ENCODE peak calls at places on chromosomes 2 and 18, in four cellular contexts. One of them, this sample, is unnamed.

GRCh38 chr2:31694444-31694843 is 113.7 kb upstream of the SRD5A2 start:
- DNase-seq in IMR-90: peak
- DNase-seq in astrocyte of the spinal cord: no peak
- DNase-seq in thoracic aorta: no peak
- DNase-seq in this sample: peak

GRCh38 chr2:145807978-145808377 is 1288.1 kb upstream of the ZEB2 start:
- DNase-seq in IMR-90: peak
- DNase-seq in thoracic aorta: no peak
- DNase-seq in astrocyte of the spinal cord: no peak
- DNase-seq in this sample: peak

GRCh38 chr2:122338000-122338399 is 582.5 kb downstream of the TSN start:
- DNase-seq in thoracic aorta: no peak
- DNase-seq in IMR-90: no peak
- DNase-seq in astrocyte of the spinal cord: no peak
- DNase-seq in this sample: no peak

GRCh38 chr2:115364078-115364477 is 921.6 kb downstream of the DPP10 start:
- DNase-seq in astrocyte of the spinal cord: no peak
- DNase-seq in thoracic aorta: no peak
- DNase-seq in IMR-90: no peak
- DNase-seq in this sample: peak

GRCh38 chr18:23369231-23369630 is 83.9 kb upstream of the RIOK3 start:
- DNase-seq in IMR-90: no peak
- DNase-seq in thoracic aorta: no peak
- DNase-seq in astrocyte of the spinal cord: no peak
- DNase-seq in this sample: no peak

GRCh38 chr2:157810037-157810436 is 66.1 kb downstream of the ACVR1 start:
- DNase-seq in IMR-90: no peak
- DNase-seq in thoracic aorta: no peak
- DNase-seq in astrocyte of the spinal cord: no peak
- DNase-seq in this sample: peak

GRCh38 chr18:30687501-30687900 is 355.0 kb downstream of the DSC3 start:
- DNase-seq in astrocyte of the spinal cord: no peak
- DNase-seq in thoracic aorta: no peak
- DNase-seq in IMR-90: no peak
- DNase-seq in this sample: no peak

GRCh38 chr2:156826342-156826933 is 390.3 kb downstream of the GPD2 start:
- DNase-seq in astrocyte of the spinal cord: peak
- DNase-seq in thoracic aorta: no peak
- DNase-seq in IMR-90: peak
- DNase-seq in this sample: peak

GRCh38 chr18:55918449-55918848 is 330.5 kb upstream of the TCF4 start:
- DNase-seq in thoracic aorta: no peak
- DNase-seq in IMR-90: peak
- DNase-seq in astrocyte of the spinal cord: peak
- DNase-seq in this sample: peak

GRCh38 chr2:75571730-75572430 is 11.1 kb upstream of the EVA1A start:
- DNase-seq in thoracic aorta: no peak
- DNase-seq in astrocyte of the spinal cord: no peak
- DNase-seq in IMR-90: peak
- DNase-seq in this sample: no peak

GRCh38 chr2:215529271-215529670 is 93.4 kb upstream of the FN1 start:
- DNase-seq in astrocyte of the spinal cord: peak
- DNase-seq in thoracic aorta: no peak
- DNase-seq in IMR-90: peak
- DNase-seq in this sample: peak

GRCh38 chr2:217937446-217937845 is 65.3 kb downstream of the TNS1 start:
- DNase-seq in astrocyte of the spinal cord: no peak
- DNase-seq in IMR-90: no peak
- DNase-seq in thoracic aorta: no peak
- DNase-seq in this sample: no peak

GRCh38 chr18:55585586-55586521 is 2.1 kb downstream of the TCF4 start:
- DNase-seq in astrocyte of the spinal cord: peak
- DNase-seq in thoracic aorta: no peak
- DNase-seq in IMR-90: peak
- DNase-seq in this sample: peak

GRCh38 chr2:2877427-2877826 is 500.2 kb downstream of the EIPR1 start:
- DNase-seq in IMR-90: no peak
- DNase-seq in astrocyte of the spinal cord: no peak
- DNase-seq in thoracic aorta: no peak
- DNase-seq in this sample: no peak

GRCh38 chr2:43391877-43392214 is 165.4 kb upstream of the ZFP36L2 start:
- DNase-seq in astrocyte of the spinal cord: peak
- DNase-seq in thoracic aorta: no peak
- DNase-seq in IMR-90: peak
- DNase-seq in this sample: peak

GRCh38 chr2:144096531-144096930 is 423.4 kb downstream of the ZEB2 start:
- DNase-seq in astrocyte of the spinal cord: no peak
- DNase-seq in thoracic aorta: no peak
- DNase-seq in IMR-90: peak
- DNase-seq in this sample: no peak

GRCh38 chr2:30714811-30715709 is 92.2 kb downstream of the CAPN13 start:
- DNase-seq in astrocyte of the spinal cord: no peak
- DNase-seq in IMR-90: no peak
- DNase-seq in thoracic aorta: no peak
- DNase-seq in this sample: no peak

GRCh38 chr2:179741317-179741716 is 120.1 kb downstream of the ZNF385B start:
- DNase-seq in astrocyte of the spinal cord: no peak
- DNase-seq in IMR-90: no peak
- DNase-seq in thoracic aorta: no peak
- DNase-seq in this sample: no peak

GRCh38 chr2:11753886-11754704 is 7.7 kb downstream of the LPIN1 start:
- DNase-seq in thoracic aorta: no peak
- DNase-seq in astrocyte of the spinal cord: peak
- DNase-seq in IMR-90: peak
- DNase-seq in this sample: peak

GRCh38 chr2:159484537-159484936 is 131.8 kb downstream of the BAZ2B start:
- DNase-seq in thoracic aorta: no peak
- DNase-seq in IMR-90: no peak
- DNase-seq in astrocyte of the spinal cord: no peak
- DNase-seq in this sample: no peak

GRCh38 chr18:48607049-48607984 is 68.5 kb downstream of the CTIF start:
- DNase-seq in astrocyte of the spinal cord: peak
- DNase-seq in IMR-90: peak
- DNase-seq in thoracic aorta: no peak
- DNase-seq in this sample: peak

GRCh38 chr18:27825735-27826477 is 351.0 kb downstream of the CDH2 start:
- DNase-seq in thoracic aorta: no peak
- DNase-seq in IMR-90: no peak
- DNase-seq in astrocyte of the spinal cord: no peak
- DNase-seq in this sample: no peak

GRCh38 chr2:45069711-45070664 is 60.7 kb upstream of the SIX2 start:
- DNase-seq in thoracic aorta: no peak
- DNase-seq in IMR-90: no peak
- DNase-seq in astrocyte of the spinal cord: no peak
- DNase-seq in this sample: peak

GRCh38 chr2:37415128-37415817 is 70.8 kb downstream of the QPCT start:
- DNase-seq in IMR-90: peak
- DNase-seq in thoracic aorta: no peak
- DNase-seq in astrocyte of the spinal cord: peak
- DNase-seq in this sample: peak

GRCh38 chr18:49548266-49548665 is 13.6 kb upstream of the LIPG start:
- DNase-seq in IMR-90: peak
- DNase-seq in thoracic aorta: no peak
- DNase-seq in astrocyte of the spinal cord: peak
- DNase-seq in this sample: peak

GRCh38 chr18:79784965-79785770 is 12.6 kb upstream of the KCNG2 start:
- DNase-seq in astrocyte of the spinal cord: no peak
- DNase-seq in thoracic aorta: no peak
- DNase-seq in IMR-90: peak
- DNase-seq in this sample: peak

GRCh38 chr2:239824051-239824694 is 201.0 kb downstream of the NDUFA10 start:
- DNase-seq in IMR-90: no peak
- DNase-seq in astrocyte of the spinal cord: no peak
- DNase-seq in thoracic aorta: no peak
- DNase-seq in this sample: peak

GRCh38 chr18:48580782-48581181 is 42.0 kb downstream of the CTIF start:
- DNase-seq in astrocyte of the spinal cord: no peak
- DNase-seq in thoracic aorta: no peak
- DNase-seq in IMR-90: no peak
- DNase-seq in this sample: no peak

GRCh38 chr18:62716679-62717058 is 1.3 kb downstream of the PHLPP1 start:
- DNase-seq in thoracic aorta: no peak
- DNase-seq in IMR-90: no peak
- DNase-seq in astrocyte of the spinal cord: peak
- DNase-seq in this sample: peak

GRCh38 chr2:56770490-56770889 is 586.7 kb downstream of the CCDC85A start:
- DNase-seq in IMR-90: peak
- DNase-seq in thoracic aorta: no peak
- DNase-seq in astrocyte of the spinal cord: peak
- DNase-seq in this sample: peak

GRCh38 chr18:48295586-48296311 is 113.4 kb downstream of the ZBTB7C start:
- DNase-seq in thoracic aorta: no peak
- DNase-seq in astrocyte of the spinal cord: no peak
- DNase-seq in IMR-90: no peak
- DNase-seq in this sample: peak

GRCh38 chr2:85066874-85067351 is 66.3 kb upstream of the TCF7L1 start:
- DNase-seq in thoracic aorta: peak
- DNase-seq in astrocyte of the spinal cord: peak
- DNase-seq in IMR-90: peak
- DNase-seq in this sample: peak

GRCh38 chr2:70829916-70830315 is 5.7 kb downstream of the CD207 start:
- DNase-seq in astrocyte of the spinal cord: no peak
- DNase-seq in IMR-90: no peak
- DNase-seq in thoracic aorta: no peak
- DNase-seq in this sample: no peak

GRCh38 chr2:42969231-42970150 is 177.1 kb upstream of the HAAO start:
- DNase-seq in thoracic aorta: no peak
- DNase-seq in IMR-90: peak
- DNase-seq in astrocyte of the spinal cord: peak
- DNase-seq in this sample: peak

GRCh38 chr2:10572693-10573092 is 117.1 kb downstream of the NOL10 start:
- DNase-seq in thoracic aorta: no peak
- DNase-seq in IMR-90: no peak
- DNase-seq in astrocyte of the spinal cord: no peak
- DNase-seq in this sample: no peak

GRCh38 chr2:231111987-231112386 is 12.9 kb downstream of the HTR2B start:
- DNase-seq in thoracic aorta: no peak
- DNase-seq in astrocyte of the spinal cord: peak
- DNase-seq in IMR-90: peak
- DNase-seq in this sample: peak

GRCh38 chr2:225842939-225843338 is 443.4 kb downstream of the NYAP2 start:
- DNase-seq in astrocyte of the spinal cord: peak
- DNase-seq in IMR-90: peak
- DNase-seq in thoracic aorta: no peak
- DNase-seq in this sample: peak

GRCh38 chr2:8679827-8680731 is 1.8 kb upstream of the ID2 start:
- DNase-seq in thoracic aorta: no peak
- DNase-seq in IMR-90: peak
- DNase-seq in astrocyte of the spinal cord: peak
- DNase-seq in this sample: peak

GRCh38 chr2:231133365-231134114 is 8.7 kb upstream of the HTR2B start:
- DNase-seq in astrocyte of the spinal cord: no peak
- DNase-seq in thoracic aorta: no peak
- DNase-seq in IMR-90: peak
- DNase-seq in this sample: peak

GRCh38 chr2:191846787-191847620 is at the start of gene CAVIN2:
- DNase-seq in IMR-90: peak
- DNase-seq in astrocyte of the spinal cord: peak
- DNase-seq in thoracic aorta: no peak
- DNase-seq in this sample: peak
- TF ChIP-seq CTCF in IMR-90: no peak
- TF ChIP-seq CTCF in astrocyte of the spinal cord: no peak
- TF ChIP-seq CTCF in thoracic aorta: no peak
- TF ChIP-seq CTCF in this sample: peak

DNA sequence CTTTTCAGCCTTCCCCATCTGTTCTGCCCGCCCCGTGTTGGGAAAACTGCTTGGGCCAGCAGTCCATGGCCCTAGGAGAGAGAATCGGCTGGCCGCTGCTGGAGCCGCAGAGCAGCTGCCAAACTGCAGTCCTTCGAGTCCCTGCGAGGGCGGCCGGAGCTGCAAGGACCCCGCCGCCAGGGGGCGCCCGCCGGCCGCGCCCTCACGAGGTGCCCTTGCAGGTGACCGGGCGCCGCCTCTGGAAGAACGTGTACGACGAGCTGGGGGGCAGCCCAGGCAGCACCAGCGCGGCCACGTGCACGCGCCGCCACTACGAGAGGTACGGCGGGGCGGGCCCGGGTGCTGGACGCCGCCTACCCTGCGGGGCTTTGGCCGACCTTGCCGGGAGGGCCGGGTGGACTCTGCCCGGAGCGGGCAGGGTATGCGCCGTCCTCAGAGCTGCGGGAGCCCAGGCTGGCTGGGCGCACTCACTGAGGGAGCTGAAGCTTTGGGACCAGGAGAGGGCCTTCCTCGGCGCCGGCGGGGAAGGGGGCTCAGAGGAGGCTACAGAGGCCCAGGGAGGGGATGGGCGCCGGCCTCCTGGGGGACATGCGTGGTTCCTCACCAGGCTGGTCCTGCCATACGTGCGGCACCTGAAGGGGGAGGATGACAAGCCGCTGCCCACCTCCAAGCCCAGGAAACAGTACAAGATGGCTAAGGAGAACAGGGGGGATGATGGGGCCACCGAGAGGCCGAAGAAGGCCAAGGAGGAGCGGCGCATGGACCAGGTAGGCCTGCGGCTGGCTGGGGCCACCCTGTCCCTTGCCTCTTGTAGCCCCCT is 13.6 kb downstream of the ARID5A start:
- DNase-seq in thoracic aorta: no peak
- DNase-seq in IMR-90: no peak
- DNase-seq in astrocyte of the spinal cord: no peak
- DNase-seq in this sample: peak
- H3K4me3 ChIP-seq in thoracic aorta: no peak
- H3K4me3 ChIP-seq in IMR-90: no peak
- H3K4me3 ChIP-seq in astrocyte of the spinal cord: no peak
- H3K4me3 ChIP-seq in this sample: no peak

GRCh38 chr18:61196745-61197144 is 136.5 kb upstream of the CDH20 start:
- DNase-seq in thoracic aorta: no peak
- DNase-seq in IMR-90: no peak
- DNase-seq in astrocyte of the spinal cord: no peak
- DNase-seq in this sample: no peak
- TF ChIP-seq CTCF in thoracic aorta: no peak
- TF ChIP-seq CTCF in IMR-90: no peak
- TF ChIP-seq CTCF in astrocyte of the spinal cord: no peak
- TF ChIP-seq CTCF in this sample: no peak

DNA sequence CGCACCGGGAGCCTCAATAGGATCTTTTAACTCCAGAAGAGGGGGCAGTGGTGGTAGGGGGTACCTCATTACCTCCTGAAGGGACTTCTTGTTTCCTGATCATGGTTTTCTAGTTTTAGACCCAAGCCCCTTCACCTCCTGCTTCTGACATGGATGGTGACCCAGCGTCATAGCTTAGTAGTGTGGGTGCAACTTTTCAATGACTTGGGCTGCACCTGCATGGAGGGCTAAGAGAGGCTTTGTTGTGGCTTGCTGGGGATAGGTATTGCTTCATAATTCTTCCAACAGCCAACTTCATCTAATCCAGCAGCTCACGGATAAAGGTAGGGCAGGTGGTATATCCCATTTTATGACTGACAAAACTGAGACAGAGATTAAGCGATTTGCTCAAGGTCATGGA is 3.0 kb downstream of the SLC1A4 start:
- DNase-seq in thoracic aorta: no peak
- DNase-seq in IMR-90: no peak
- DNase-seq in astrocyte of the spinal cord: no peak
- DNase-seq in this sample: no peak
- H3K4me3 ChIP-seq in thoracic aorta: no peak
- H3K4me3 ChIP-seq in IMR-90: no peak
- H3K4me3 ChIP-seq in astrocyte of the spinal cord: no peak
- H3K4me3 ChIP-seq in this sample: no peak

This sample was measured in choroid plexus epithelial cell.